ENCODE peak calls at places on chromosomes 3 and 15, in seven cellular contexts. Q, X, D, E, A, H and C are unnamed samples.

GRCh38 chr3:111277226-111277625 is 205.6 kb downstream of the NECTIN3 start:
- DNase-seq in Q (no peak), X (no peak), D (no peak), E (no peak), A (no peak), H (no peak), C (no peak)

GRCh38 chr3:51503007-51503406 is 3.2 kb upstream of the DCAF1 start:
- DNase-seq in Q (no peak), X (no peak), D (no peak), E (no peak), A (no peak), H (no peak), C (no peak)

GRCh38 chr3:178304758-178305157 is 231.5 kb upstream of the KCNMB2 start:
- DNase-seq in Q (no peak), X (no peak), D (no peak), E (no peak), A (no peak), H (no peak), C (no peak)

GRCh38 chr3:164452707-164453106 is 625.6 kb downstream of the SI start:
- DNase-seq in Q (no peak), X (no peak), D (no peak), E (no peak), A (no peak), H (no peak), C (no peak)

GRCh38 chr15:92049290-92050008 is 195.9 kb downstream of the SLCO3A1 start:
- DNase-seq in Q (no peak), X (no peak), D (no peak), E (no peak), A (no peak), H (no peak), C (no peak)

GRCh38 chr3:6448011-6448410 is 412.9 kb upstream of the GRM7 start:
- DNase-seq in Q (no peak), X (no peak), D (no peak), E (no peak), A (no peak), H (no peak), C (no peak)

GRCh38 chr15:60626051-60626450 is 147.1 kb upstream of the ICE2 start:
- DNase-seq in Q (no peak), X (no peak), D (no peak), E (no peak), A (no peak), H (no peak), C (no peak)

GRCh38 chr3:182327196-182327681 is 466.1 kb upstream of the ATP11B start:
- DNase-seq in Q (no peak), X (no peak), D (no peak), E (no peak), A (no peak), H (no peak), C (no peak)

GRCh38 chr3:133489466-133490085 is 83.9 kb upstream of the CDV3 start:
- DNase-seq in Q (no peak), X (no peak), D (no peak), E (no peak), A (no peak), H (no peak), C (no peak)

GRCh38 chr3:177633671-177634207 is 436.5 kb upstream of the TBL1XR1 start:
- DNase-seq in Q (no peak), X (no peak), D (no peak), E (no peak), A (no peak), H (no peak), C (no peak)

GRCh38 chr3:162332344-162332743 is 835.7 kb downstream of the OTOL1 start:
- DNase-seq in Q (no peak), X (no peak), D (no peak), E (no peak), A (no peak), H (no peak), C (no peak)

GRCh38 chr3:36132214-36132613 is 248.1 kb upstream of the STAC start:
- DNase-seq in Q (no peak), X (no peak), D (no peak), E (no peak), A (no peak), H (no peak), C (no peak)

GRCh38 chr15:55694652-55695150 is 48.3 kb downstream of the PRTG start:
- DNase-seq in Q (peak), X (no peak), D (no peak), E (no peak), A (no peak), H (no peak), C (no peak)

GRCh38 chr3:82088749-82089148 is 327.3 kb upstream of the GBE1 start:
- DNase-seq in Q (peak), X (no peak), D (no peak), E (no peak), A (no peak), H (no peak), C (no peak)

GRCh38 chr15:68691667-68692066 is 112.9 kb downstream of the CORO2B start:
- DNase-seq in Q (no peak), X (peak), D (no peak), E (no peak), A (no peak), H (no peak), C (no peak)

GRCh38 chr15:48647963-48648362 is 2.5 kb upstream of the FBN1 start:
- DNase-seq in Q (no peak), X (no peak), D (no peak), E (no peak), A (no peak), H (no peak), C (no peak)

GRCh38 chr3:29868702-29869101 is 587.8 kb downstream of the RBMS3 start:
- DNase-seq in Q (no peak), X (no peak), D (no peak), E (no peak), A (no peak), H (no peak), C (no peak)

GRCh38 chr15:89673162-89673506 is 6.0 kb downstream of the PLIN1 start:
- DNase-seq in Q (peak), X (peak), D (peak), E (no peak), A (no peak), H (peak), C (no peak)

GRCh38 chr3:47276558-47276957 is 6.0 kb downstream of the KIF9 start:
- DNase-seq in Q (no peak), X (no peak), D (no peak), E (no peak), A (no peak), H (no peak), C (no peak)

GRCh38 chr15:68511073-68511991 is 67.5 kb upstream of the CORO2B start:
- DNase-seq in Q (no peak), X (no peak), D (no peak), E (peak), A (no peak), H (no peak), C (no peak)

GRCh38 chr15:36332301-36332700 is 247.1 kb upstream of the CDIN1 start:
- DNase-seq in Q (no peak), X (no peak), D (no peak), E (no peak), A (no peak), H (no peak), C (no peak)

GRCh38 chr3:125011941-125012340 is 43.9 kb downstream of the HEG1 start:
- DNase-seq in Q (no peak), X (no peak), D (no peak), E (no peak), A (no peak), H (no peak), C (no peak)

GRCh38 chr3:82080261-82080660 is 318.8 kb upstream of the GBE1 start:
- DNase-seq in Q (no peak), X (no peak), D (no peak), E (no peak), A (no peak), H (no peak), C (no peak)

GRCh38 chr3:44966795-44967278 is 9.1 kb downstream of the ZDHHC3 start:
- DNase-seq in Q (no peak), X (no peak), D (no peak), E (no peak), A (no peak), H (no peak), C (peak)

GRCh38 chr15:40103124-40103858 is 5.4 kb downstream of the BMF start:
- DNase-seq in Q (no peak), X (no peak), D (no peak), E (peak), A (no peak), H (no peak), C (peak)

GRCh38 chr15:27815035-27815434 is 284.1 kb downstream of the OCA2 start:
- DNase-seq in Q (no peak), X (no peak), D (no peak), E (no peak), A (no peak), H (no peak), C (no peak)

GRCh38 chr15:64596701-64597468 is 136.5 kb downstream of the ZNF609 start:
- DNase-seq in Q (no peak), X (no peak), D (peak), E (no peak), A (no peak), H (no peak), C (no peak)

GRCh38 chr3:31721709-31722108 is 189.0 kb downstream of the STT3B start:
- DNase-seq in Q (no peak), X (peak), D (no peak), E (no peak), A (no peak), H (no peak), C (no peak)

GRCh38 chr3:161443921-161444457 is 52.6 kb upstream of the OTOL1 start:
- DNase-seq in Q (no peak), X (peak), D (no peak), E (no peak), A (no peak), H (no peak), C (no peak)

GRCh38 chr3:160136421-160136820 is 88.8 kb upstream of the C3orf80 start:
- DNase-seq in Q (no peak), X (no peak), D (no peak), E (no peak), A (no peak), H (no peak), C (no peak)

GRCh38 chr3:50630916-50631315 is 14.0 kb downstream of the MAPKAPK3 start:
- DNase-seq in Q (no peak), X (no peak), D (no peak), E (no peak), A (no peak), H (no peak), C (no peak)

GRCh38 chr3:21017115-21017852 is 733.7 kb downstream of the ZNF385D start:
- DNase-seq in Q (no peak), X (no peak), D (no peak), E (no peak), A (no peak), H (no peak), C (peak)
- TF ChIP-seq CTCF in Q (peak), X (no peak), D (peak), E (no peak), A (no peak), H (peak), C (no peak)

GRCh38 chr3:126063358-126063965 is 20.5 kb downstream of the SLC41A3 start:
- DNase-seq in Q (no peak), X (no peak), D (no peak), E (no peak), A (no peak), H (no peak), C (no peak)
- TF ChIP-seq CTCF in Q (no peak), X (no peak), D (no peak), E (no peak), A (no peak), H (no peak), C (no peak)

GRCh38 chr15:78321041-78321570 is 19.0 kb upstream of the CRABP1 start:
- DNase-seq in Q (no peak), X (no peak), D (no peak), E (no peak), A (no peak), H (no peak), C (no peak)
- TF ChIP-seq CTCF in Q (no peak), X (no peak), D (no peak), E (no peak), A (no peak), H (no peak), C (no peak)

GRCh38 chr3:139934557-139935070 is 371 bp upstream of the CLSTN2 start:
- DNase-seq in Q (peak), X (no peak), D (peak), E (peak), A (no peak), H (peak), C (no peak)
- TF ChIP-seq CTCF in Q (no peak), X (peak), D (peak), E (peak), A (no peak), H (peak), C (no peak)

DNA sequence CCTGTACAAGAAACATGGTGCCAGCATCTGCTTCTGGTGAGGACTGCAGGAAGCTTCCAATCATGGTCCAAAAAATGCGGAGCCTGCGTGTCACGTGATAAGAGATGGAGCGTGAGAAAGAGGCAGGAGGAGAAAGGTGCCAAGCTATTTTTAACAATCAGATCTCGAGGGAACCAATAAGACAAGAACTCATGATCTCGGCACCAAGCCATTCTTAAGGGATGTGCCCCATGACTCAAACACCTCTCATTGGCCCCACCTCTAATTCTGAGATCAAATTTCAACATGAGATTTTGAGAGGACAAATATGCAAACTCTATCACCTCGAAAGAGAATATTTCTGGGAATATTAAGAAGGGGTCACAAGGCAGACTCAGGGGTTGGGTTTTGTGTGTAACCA is 107.2 kb downstream of the PYDC2 start:
- DNase-seq in Q (no peak), X (no peak), D (no peak), E (no peak), A (no peak), H (no peak), C (no peak)
- TF ChIP-seq CTCF in Q (no peak), X (no peak), D (no peak), E (no peak), A (no peak), H (no peak), C (no peak)

DNA sequence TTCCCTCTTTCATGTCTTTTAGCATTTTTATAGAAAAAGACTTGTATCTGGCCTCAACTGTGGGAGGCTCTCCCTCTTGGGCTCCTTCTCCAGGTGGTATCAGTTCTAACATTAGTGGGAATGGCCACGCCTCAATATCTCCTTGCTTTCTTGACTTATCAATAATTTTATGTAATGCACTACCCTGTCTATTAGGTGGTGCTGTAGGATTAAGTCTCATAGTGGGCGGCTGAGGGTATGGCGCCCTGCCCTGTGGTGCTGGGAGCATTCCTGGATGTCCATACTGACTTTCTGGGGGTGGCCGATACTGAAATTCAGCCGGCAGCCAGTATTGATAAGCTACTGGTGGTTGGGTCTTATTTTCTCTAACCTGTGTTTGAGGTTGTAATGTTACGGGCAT is 8.7 kb upstream of the RPUSD3 start:
- DNase-seq in Q (no peak), X (no peak), D (no peak), E (no peak), A (no peak), H (no peak), C (no peak)
- TF ChIP-seq CTCF in Q (no peak), X (no peak), D (no peak), E (no peak), A (no peak), H (no peak), C (no peak)

DNA sequence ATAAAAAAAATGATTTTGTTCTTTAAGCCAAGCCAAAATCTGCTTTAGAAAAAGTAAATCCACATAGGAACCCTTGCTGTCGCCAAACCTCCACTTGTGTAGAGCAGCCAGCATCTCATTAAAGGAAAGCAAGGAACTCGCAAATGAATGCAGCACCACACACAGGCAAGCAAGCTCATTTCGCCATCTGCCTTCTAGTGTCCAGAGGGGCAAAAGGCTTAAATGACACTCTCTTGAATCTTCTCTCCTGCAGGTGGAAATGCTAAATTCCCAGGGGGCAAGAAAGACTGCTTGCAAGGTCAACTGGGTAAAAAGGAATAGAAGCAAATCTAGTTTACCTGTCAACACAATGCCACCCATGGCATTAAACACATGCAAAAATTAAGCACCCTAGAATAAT is 2.4 kb downstream of the MB21D2 start:
- DNase-seq in Q (peak), X (peak), D (no peak), E (no peak), A (no peak), H (no peak), C (no peak)
- TF ChIP-seq CTCF in Q (peak), X (peak), D (peak), E (no peak), A (no peak), H (no peak), C (no peak)

GRCh38 chr3:12553921-12554391 is 2.9 kb upstream of the MKRN2 start:
- DNase-seq in Q (no peak), X (no peak), D (no peak), E (peak), A (no peak), H (no peak), C (no peak)
- TF ChIP-seq CTCF in Q (no peak), X (no peak), D (no peak), E (no peak), A (no peak), H (no peak), C (no peak)

GRCh38 chr15:75533945-75534344 is 45.2 kb downstream of the PTPN9 start:
- DNase-seq in Q (no peak), X (no peak), D (no peak), E (no peak), A (no peak), H (no peak), C (no peak)

GRCh38 chr15:75530169-75530568 is 48.9 kb downstream of the PTPN9 start:
- DNase-seq in Q (no peak), X (no peak), D (no peak), E (no peak), A (no peak), H (no peak), C (no peak)

GRCh38 chr15:75538376-75538775 is 40.7 kb downstream of the PTPN9 start:
- DNase-seq in Q (no peak), X (no peak), D (no peak), E (no peak), A (no peak), H (no peak), C (no peak)

GRCh38 chr15:75531041-75531450 is 48.1 kb downstream of the PTPN9 start:
- DNase-seq in Q (no peak), X (no peak), D (no peak), E (peak), A (no peak), H (no peak), C (no peak)

GRCh38 chr15:75532413-75533250 is 46.5 kb downstream of the PTPN9 start:
- DNase-seq in Q (no peak), X (peak), D (peak), E (peak), A (no peak), H (peak), C (peak)
- TF ChIP-seq CTCF in Q (peak), X (peak), D (peak), E (peak), A (no peak), H (peak), C (no peak)

GRCh38 chr15:23629234-23629805 is 18.3 kb downstream of the MAGEL2 start:
- DNase-seq in Q (no peak), X (no peak), D (no peak), E (no peak), A (no peak), H (no peak), C (no peak)
- TF ChIP-seq CTCF in Q (peak), X (peak), D (peak), E (peak), A (no peak), H (peak), C (peak)